ENCODE peak calls at places on chromosome 2, in nine cellular contexts. One of them, this sample, is unnamed.

GRCh38 chr2:216665240-216665639 is 30.1 kb downstream of the IGFBP5 start:
- DNase-seq in HFF-Myc: no peak
- DNase-seq in lung: peak; percentile 57
- DNase-seq in AG04449: no peak
- DNase-seq in HL-60: no peak
- DNase-seq in lower lobe of right lung: no peak
- DNase-seq in fibroblast of the aortic adventitia: peak; percentile 80
- DNase-seq in HCT116: no peak
- DNase-seq in skeletal muscle cell: peak; percentile 29
- DNase-seq in this sample: peak; percentile 95

GRCh38 chr2:20609349-20609994 is 41.4 kb downstream of the HS1BP3 start:
- DNase-seq in HFF-Myc: no peak
- DNase-seq in lung: no peak
- DNase-seq in AG04449: no peak
- DNase-seq in HL-60: no peak
- DNase-seq in lower lobe of right lung: peak; percentile 30
- DNase-seq in fibroblast of the aortic adventitia: peak; percentile 86
- DNase-seq in HCT116: no peak
- DNase-seq in skeletal muscle cell: peak; percentile 64
- DNase-seq in this sample: peak; percentile 40

GRCh38 chr2:196268538-196269338 is 97.4 kb upstream of the STK17B start:
- DNase-seq in HFF-Myc: no peak
- DNase-seq in lung: no peak
- DNase-seq in AG04449: no peak
- DNase-seq in HL-60: peak; percentile 58
- DNase-seq in lower lobe of right lung: no peak
- DNase-seq in fibroblast of the aortic adventitia: no peak
- DNase-seq in HCT116: no peak
- DNase-seq in skeletal muscle cell: no peak
- DNase-seq in this sample: peak; percentile 46

GRCh38 chr2:134155134-134155533 is 98.7 kb upstream of the MGAT5 start:
- DNase-seq in HFF-Myc: no peak
- DNase-seq in lung: no peak
- DNase-seq in AG04449: no peak
- DNase-seq in HL-60: no peak
- DNase-seq in lower lobe of right lung: no peak
- DNase-seq in fibroblast of the aortic adventitia: no peak
- DNase-seq in HCT116: no peak
- DNase-seq in skeletal muscle cell: no peak
- DNase-seq in this sample: no peak

GRCh38 chr2:182366625-182367024 is 60.2 kb downstream of the PDE1A start:
- DNase-seq in HFF-Myc: no peak
- DNase-seq in lung: no peak
- DNase-seq in AG04449: no peak
- DNase-seq in HL-60: no peak
- DNase-seq in lower lobe of right lung: no peak
- DNase-seq in fibroblast of the aortic adventitia: peak; percentile 42
- DNase-seq in HCT116: no peak
- DNase-seq in skeletal muscle cell: peak; percentile 52
- DNase-seq in this sample: no peak

GRCh38 chr2:99481941-99482340 is 7.9 kb downstream of the REV1 start:
- DNase-seq in HFF-Myc: no peak
- DNase-seq in lung: no peak
- DNase-seq in AG04449: no peak
- DNase-seq in HL-60: no peak
- DNase-seq in lower lobe of right lung: no peak
- DNase-seq in fibroblast of the aortic adventitia: no peak
- DNase-seq in HCT116: no peak
- DNase-seq in skeletal muscle cell: no peak
- DNase-seq in this sample: peak; percentile 29

GRCh38 chr2:67918471-67918870 is 144.3 kb downstream of the C1D start:
- DNase-seq in HFF-Myc: no peak
- DNase-seq in lung: no peak
- DNase-seq in AG04449: no peak
- DNase-seq in HL-60: no peak
- DNase-seq in lower lobe of right lung: no peak
- DNase-seq in fibroblast of the aortic adventitia: peak; percentile 72
- DNase-seq in HCT116: no peak
- DNase-seq in skeletal muscle cell: no peak
- DNase-seq in this sample: peak; percentile 31

GRCh38 chr2:6526093-6526824 is 339.4 kb downstream of the CMPK2 start:
- DNase-seq in HFF-Myc: no peak
- DNase-seq in lung: no peak
- DNase-seq in AG04449: no peak
- DNase-seq in HL-60: no peak
- DNase-seq in lower lobe of right lung: no peak
- DNase-seq in fibroblast of the aortic adventitia: no peak
- DNase-seq in HCT116: peak; percentile 13
- DNase-seq in skeletal muscle cell: no peak
- DNase-seq in this sample: peak; percentile 63

GRCh38 chr2:238239552-238239871 is 326 bp downstream of the HES6 start:
- DNase-seq in HFF-Myc: no peak
- DNase-seq in lung: no peak
- DNase-seq in AG04449: no peak
- DNase-seq in HL-60: peak; percentile 23
- DNase-seq in lower lobe of right lung: peak; percentile 63
- DNase-seq in fibroblast of the aortic adventitia: no peak
- DNase-seq in HCT116: no peak
- DNase-seq in skeletal muscle cell: no peak
- DNase-seq in this sample: peak; percentile 18

GRCh38 chr2:165410231-165410630 is 59.3 kb upstream of the CSRNP3 start:
- DNase-seq in HFF-Myc: no peak
- DNase-seq in lung: no peak
- DNase-seq in AG04449: no peak
- DNase-seq in HL-60: no peak
- DNase-seq in lower lobe of right lung: no peak
- DNase-seq in fibroblast of the aortic adventitia: no peak
- DNase-seq in HCT116: no peak
- DNase-seq in skeletal muscle cell: no peak
- DNase-seq in this sample: no peak

GRCh38 chr2:39024833-39025232 is 96.0 kb downstream of the SOS1 start:
- DNase-seq in HFF-Myc: no peak
- DNase-seq in lung: no peak
- DNase-seq in AG04449: no peak
- DNase-seq in HL-60: no peak
- DNase-seq in lower lobe of right lung: no peak
- DNase-seq in fibroblast of the aortic adventitia: peak; percentile 13
- DNase-seq in HCT116: peak; percentile 6
- DNase-seq in skeletal muscle cell: no peak
- DNase-seq in this sample: peak; percentile 85

GRCh38 chr2:11658623-11659475 is 11.1 kb downstream of the NTSR2 start:
- DNase-seq in HFF-Myc: no peak
- DNase-seq in lung: no peak
- DNase-seq in AG04449: no peak
- DNase-seq in HL-60: no peak
- DNase-seq in lower lobe of right lung: no peak
- DNase-seq in fibroblast of the aortic adventitia: no peak
- DNase-seq in HCT116: no peak
- DNase-seq in skeletal muscle cell: no peak
- DNase-seq in this sample: no peak

GRCh38 chr2:207071820-207072219 is 93.9 kb downstream of the KLF7 start:
- DNase-seq in HFF-Myc: no peak
- DNase-seq in lung: no peak
- DNase-seq in AG04449: no peak
- DNase-seq in HL-60: no peak
- DNase-seq in lower lobe of right lung: no peak
- DNase-seq in fibroblast of the aortic adventitia: no peak
- DNase-seq in HCT116: no peak
- DNase-seq in skeletal muscle cell: no peak
- DNase-seq in this sample: no peak

GRCh38 chr2:128137094-128137616 is 46.2 kb downstream of the UGGT1 start:
- DNase-seq in HFF-Myc: no peak
- DNase-seq in lung: no peak
- DNase-seq in AG04449: no peak
- DNase-seq in HL-60: no peak
- DNase-seq in lower lobe of right lung: no peak
- DNase-seq in fibroblast of the aortic adventitia: no peak
- DNase-seq in HCT116: no peak
- DNase-seq in skeletal muscle cell: no peak
- DNase-seq in this sample: no peak

GRCh38 chr2:192500550-192501200 is 305.9 kb upstream of the TMEFF2 start:
- DNase-seq in HFF-Myc: no peak
- DNase-seq in lung: no peak
- DNase-seq in AG04449: no peak
- DNase-seq in HL-60: peak; percentile 63
- DNase-seq in lower lobe of right lung: no peak
- DNase-seq in fibroblast of the aortic adventitia: peak; percentile 66
- DNase-seq in HCT116: peak; percentile 66
- DNase-seq in skeletal muscle cell: peak; percentile 90
- DNase-seq in this sample: peak; percentile 99

DNA sequence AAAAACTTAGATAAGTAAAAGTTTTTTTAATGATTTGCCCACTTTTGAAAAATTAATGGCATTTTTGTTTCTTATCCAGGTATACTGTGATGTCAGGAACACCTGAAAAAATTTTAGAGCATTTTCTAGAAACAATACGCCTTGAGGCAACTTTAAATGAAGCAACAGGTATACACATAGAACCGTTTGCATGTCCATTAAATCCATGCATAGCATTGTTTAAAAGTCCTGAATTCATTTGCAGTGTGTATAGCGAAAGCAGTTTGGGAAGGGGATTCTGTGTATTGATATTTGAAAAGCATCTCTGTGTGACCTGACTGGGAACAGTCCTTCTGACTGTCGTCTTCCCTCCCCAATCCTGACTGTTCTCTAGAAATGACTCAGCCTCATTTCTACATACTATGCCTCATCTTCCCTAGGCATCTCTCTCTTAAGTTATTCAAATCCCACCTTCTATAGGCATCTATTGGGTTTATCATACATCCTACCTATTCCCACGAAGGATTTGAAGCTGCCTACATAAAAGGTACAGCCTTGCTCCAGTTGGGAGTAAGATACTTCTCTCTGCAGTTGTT is 79.2 kb upstream of the MAP3K20 start:
- DNase-seq in HFF-Myc: no peak
- DNase-seq in lung: no peak
- DNase-seq in AG04449: no peak
- DNase-seq in HL-60: no peak
- DNase-seq in lower lobe of right lung: no peak
- DNase-seq in fibroblast of the aortic adventitia: no peak
- DNase-seq in HCT116: no peak
- DNase-seq in skeletal muscle cell: no peak
- DNase-seq in this sample: peak; percentile 81
- H3K4me3 ChIP-seq in HFF-Myc: no peak overlapping the region
- H3K4me3 ChIP-seq in lung: no peak overlapping the region
- H3K4me3 ChIP-seq in AG04449: no peak overlapping the region
- H3K4me3 ChIP-seq in HL-60: no peak overlapping the region
- H3K4me3 ChIP-seq in lower lobe of right lung: no peak overlapping the region
- H3K4me3 ChIP-seq in fibroblast of the aortic adventitia: no peak overlapping the region
- H3K4me3 ChIP-seq in HCT116: no peak overlapping the region
- H3K4me3 ChIP-seq in skeletal muscle cell: no peak overlapping the region
- H3K4me3 ChIP-seq in this sample: no peak overlapping the region

GRCh38 chr2:72921866-72922265 is 4.5 kb downstream of the EMX1 start:
- DNase-seq in HFF-Myc: no peak
- DNase-seq in lung: no peak
- DNase-seq in AG04449: no peak
- DNase-seq in HL-60: no peak
- DNase-seq in lower lobe of right lung: no peak
- DNase-seq in fibroblast of the aortic adventitia: no peak
- DNase-seq in HCT116: no peak
- DNase-seq in skeletal muscle cell: no peak
- DNase-seq in this sample: no peak

GRCh38 chr2:72917138-72917874 is at the start of gene EMX1:
- DNase-seq in HFF-Myc: no peak
- DNase-seq in lung: peak; percentile 61
- DNase-seq in AG04449: no peak
- DNase-seq in HL-60: peak; percentile 19
- DNase-seq in lower lobe of right lung: peak; percentile 76
- DNase-seq in fibroblast of the aortic adventitia: no peak
- DNase-seq in HCT116: peak; percentile 60
- DNase-seq in skeletal muscle cell: no peak
- DNase-seq in this sample: peak; percentile 85

GRCh38 chr2:72917875-72918660 is 749 bp downstream of the EMX1 start:
- DNase-seq in HFF-Myc: no peak
- DNase-seq in lung: no peak
- DNase-seq in AG04449: no peak
- DNase-seq in HL-60: no peak
- DNase-seq in lower lobe of right lung: no peak
- DNase-seq in fibroblast of the aortic adventitia: no peak
- DNase-seq in HCT116: no peak
- DNase-seq in skeletal muscle cell: no peak
- DNase-seq in this sample: no peak

GRCh38 chr2:72921088-72921851 is 4.0 kb downstream of the EMX1 start:
- DNase-seq in HFF-Myc: no peak
- DNase-seq in lung: no peak
- DNase-seq in AG04449: no peak
- DNase-seq in HL-60: no peak
- DNase-seq in lower lobe of right lung: no peak
- DNase-seq in fibroblast of the aortic adventitia: no peak
- DNase-seq in HCT116: no peak
- DNase-seq in skeletal muscle cell: no peak
- DNase-seq in this sample: no peak

GRCh38 chr2:72919414-72920316 is 2.3 kb downstream of the EMX1 start:
- DNase-seq in HFF-Myc: no peak
- DNase-seq in lung: no peak
- DNase-seq in AG04449: no peak
- DNase-seq in HL-60: no peak
- DNase-seq in lower lobe of right lung: no peak
- DNase-seq in fibroblast of the aortic adventitia: peak; percentile 5
- DNase-seq in HCT116: no peak
- DNase-seq in skeletal muscle cell: no peak
- DNase-seq in this sample: no peak
- H3K4me3 ChIP-seq in HFF-Myc: no peak overlapping the region
- H3K4me3 ChIP-seq in lung: no peak overlapping the region
- H3K4me3 ChIP-seq in AG04449: no peak overlapping the region
- H3K4me3 ChIP-seq in HL-60: no peak overlapping the region
- H3K4me3 ChIP-seq in lower lobe of right lung: peak overlapping the region; percentile 39
- H3K4me3 ChIP-seq in fibroblast of the aortic adventitia: no peak overlapping the region
- H3K4me3 ChIP-seq in HCT116: no peak overlapping the region
- H3K4me3 ChIP-seq in skeletal muscle cell: peak overlapping the region; percentile 3
- H3K4me3 ChIP-seq in this sample: no peak overlapping the region

DNA sequence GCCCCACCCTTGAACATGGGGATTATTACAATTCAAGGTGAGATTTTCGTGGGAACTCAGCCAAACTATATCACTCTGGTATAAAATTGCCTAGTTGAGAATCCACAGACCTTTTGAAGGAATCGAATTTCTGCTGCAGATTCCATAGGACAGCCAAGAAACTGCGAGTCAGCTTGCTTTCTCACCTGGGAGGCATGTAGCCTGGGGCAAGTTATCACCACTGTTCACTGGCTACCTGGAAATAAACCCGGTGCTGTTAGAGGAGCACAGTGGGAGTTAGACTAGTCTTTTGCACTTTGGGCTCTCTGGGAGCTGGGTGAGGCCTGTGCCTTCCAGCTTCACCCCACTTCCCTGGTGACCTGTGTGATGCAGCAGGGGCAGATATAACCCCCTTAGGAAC is 1043.5 kb downstream of the TDRD15 start:
- DNase-seq in HFF-Myc: no peak
- DNase-seq in lung: no peak
- DNase-seq in AG04449: no peak
- DNase-seq in HL-60: no peak
- DNase-seq in lower lobe of right lung: no peak
- DNase-seq in fibroblast of the aortic adventitia: no peak
- DNase-seq in HCT116: no peak
- DNase-seq in skeletal muscle cell: no peak
- DNase-seq in this sample: no peak
- H3K4me3 ChIP-seq in HFF-Myc: no peak overlapping the region
- H3K4me3 ChIP-seq in lung: no peak overlapping the region
- H3K4me3 ChIP-seq in AG04449: no peak overlapping the region
- H3K4me3 ChIP-seq in HL-60: no peak overlapping the region
- H3K4me3 ChIP-seq in lower lobe of right lung: no peak overlapping the region
- H3K4me3 ChIP-seq in fibroblast of the aortic adventitia: no peak overlapping the region
- H3K4me3 ChIP-seq in HCT116: no peak overlapping the region
- H3K4me3 ChIP-seq in skeletal muscle cell: no peak overlapping the region
- H3K4me3 ChIP-seq in this sample: no peak overlapping the region

GRCh38 chr2:54677476-54678265 is 45.8 kb upstream of the EML6 start:
- DNase-seq in HFF-Myc: no peak
- DNase-seq in lung: no peak
- DNase-seq in AG04449: no peak
- DNase-seq in HL-60: no peak
- DNase-seq in lower lobe of right lung: no peak
- DNase-seq in fibroblast of the aortic adventitia: no peak
- DNase-seq in HCT116: no peak
- DNase-seq in skeletal muscle cell: no peak
- DNase-seq in this sample: no peak
- H3K4me3 ChIP-seq in HFF-Myc: no peak overlapping the region
- H3K4me3 ChIP-seq in lung: no peak overlapping the region
- H3K4me3 ChIP-seq in AG04449: no peak overlapping the region
- H3K4me3 ChIP-seq in HL-60: no peak overlapping the region
- H3K4me3 ChIP-seq in lower lobe of right lung: no peak overlapping the region
- H3K4me3 ChIP-seq in fibroblast of the aortic adventitia: no peak overlapping the region
- H3K4me3 ChIP-seq in HCT116: no peak overlapping the region
- H3K4me3 ChIP-seq in skeletal muscle cell: no peak overlapping the region
- H3K4me3 ChIP-seq in this sample: no peak overlapping the region

This sample was measured in epithelial cell of esophagus.